ENCODE peak calls at places on chromosomes 12 and 14, in ten cellular contexts. S is type B pancreatic cell; X is HCT116; Z is brain pericyte; A is activated CD4-positive, alpha-beta T cell treated with anti-CD3 and anti-CD28 coated beads, Interleukin-2, amount 50 U/mL, for 1 hour; Q is HL-60; M is activated effector memory CD4-positive, alpha-beta T cell treated with Interleukin-2 at 50 U/mL for 16 hours; E is GOT3; U is NCI-H1417; O is fibroblast of pulmonary artery. D is an unnamed sample.

GRCh38 chr14:104706733-104707628 is 17.0 kb upstream of the ADSS1 start:
- DNase-seq in E (no peak), Q (no peak), Z (no peak), U (peak; percentile 65), S (no peak), O (no peak), M (no peak), A (no peak), X (no peak), D (no peak)

GRCh38 chr14:56487761-56488160 is 91.8 kb upstream of the TMEM260 start:
- DNase-seq in A (no peak), U (peak; percentile 29), X (no peak), S (no peak), M (no peak), E (no peak), O (peak; percentile 18), Q (no peak), Z (no peak), D (no peak)

GRCh38 chr12:110689601-110690430 is 901 bp upstream of the HVCN1 start:
- DNase-seq in X (no peak), A (peak; percentile 38), M (no peak), S (no peak), Q (no peak), O (peak; percentile 29), E (no peak), Z (no peak), U (no peak), D (peak; percentile 69)

GRCh38 chr14:51295666-51296263 is 55.7 kb downstream of the TMX1 start:
- DNase-seq in Q (no peak), O (no peak), X (no peak), E (no peak), A (no peak), S (no peak), U (no peak), M (no peak), Z (no peak), D (no peak)

GRCh38 chr14:30034049-30034635 is 106.5 kb upstream of the PRKD1 start:
- DNase-seq in Z (no peak), E (no peak), O (no peak), U (peak; percentile 99), S (no peak), Q (no peak), X (no peak), A (no peak), M (no peak), D (no peak)

GRCh38 chr14:74804219-74804825 is 41.2 kb downstream of the YLPM1 start:
- DNase-seq in A (peak; percentile 11), U (peak; percentile 16), E (no peak), S (no peak), M (no peak), O (peak; percentile 82), Z (no peak), Q (no peak), X (peak; percentile 33), D (peak; percentile 29)

GRCh38 chr12:47602949-47603558 is 102.8 kb downstream of the RPAP3 start:
- DNase-seq in Q (no peak), X (no peak), M (no peak), U (no peak), E (no peak), S (no peak), O (no peak), A (no peak), Z (no peak), D (no peak)

GRCh38 chr14:52703225-52703624 is 3.8 kb upstream of the PSMC6 start:
- DNase-seq in A (no peak), M (no peak), U (no peak), O (peak; percentile 98), X (no peak), Q (peak; percentile 77), S (no peak), Z (peak; percentile 17), E (peak; percentile 6), D (peak; percentile 77)

GRCh38 chr12:5556033-5556614 is 124.2 kb downstream of the NTF3 start:
- DNase-seq in A (no peak), M (no peak), E (no peak), O (no peak), S (no peak), X (peak; percentile 6), Q (no peak), U (no peak), Z (no peak), D (no peak)

GRCh38 chr14:103650213-103650612 is 21.2 kb downstream of the KLC1 start:
- DNase-seq in A (no peak), Z (no peak), U (no peak), E (no peak), M (no peak), S (no peak), O (no peak), X (no peak), Q (no peak), D (no peak)

GRCh38 chr14:93999573-93999972 is 2.5 kb downstream of the CCDC197 start:
- DNase-seq in S (no peak), X (no peak), O (no peak), A (no peak), M (no peak), Q (no peak), Z (no peak), E (no peak), U (peak; percentile 11), D (no peak)

GRCh38 chr12:5197127-5197526 is 153.4 kb downstream of the KCNA5 start:
- DNase-seq in E (no peak), S (no peak), O (no peak), X (no peak), Z (no peak), U (no peak), M (no peak), A (no peak), Q (no peak), D (no peak)

GRCh38 chr12:68675098-68675842 is 11.5 kb upstream of the NUP107 start:
- DNase-seq in Q (no peak), Z (no peak), O (no peak), S (no peak), A (peak; percentile 68), E (no peak), U (no peak), X (no peak), M (peak; percentile 60), D (no peak)

GRCh38 chr12:53849113-53849512 is 89.5 kb upstream of the HOXC13 start:
- DNase-seq in O (no peak), X (no peak), M (no peak), S (no peak), A (no peak), Z (no peak), Q (no peak), U (no peak), E (no peak), D (no peak)

GRCh38 chr14:90757452-90757851 is 58.8 kb downstream of the TTC7B start:
- DNase-seq in U (no peak), M (no peak), Q (no peak), X (no peak), S (no peak), Z (no peak), E (no peak), O (no peak), A (no peak), D (no peak)

D was measured in hepatic stellate cell.